ENCODE peak calls at places on chromosomes 12 and 14, in six cellular contexts. U is DND-41, Q is tibial artery, Z is esophagus squamous epithelium, D is IMR-90, X is K562. W is an unnamed sample.

GRCh38 chr12:90029317-90029716 is 320.7 kb upstream of the ATP2B1 start:
- DNase-seq in X (no peak), D (no peak), U (no peak), Q (no peak), Z (no peak), W (no peak)

GRCh38 chr12:75981247-75981646 is 50.3 kb downstream of the PHLDA1 start:
- DNase-seq in Q (no peak), X (no peak), D (no peak), Z (no peak), U (no peak), W (no peak)

GRCh38 chr12:57829025-57829777 is 10.7 kb upstream of the AVIL start:
- DNase-seq in X (no peak), Q (no peak), Z (no peak), U (no peak), D (no peak), W (no peak)

GRCh38 chr12:54455760-54456469 is 17.5 kb downstream of the GTSF1 start:
- DNase-seq in D (no peak), Q (no peak), U (no peak), X (no peak), Z (no peak), W (no peak)

GRCh38 chr12:116044181-116044580 is 233.3 kb downstream of the MED13L start:
- DNase-seq in Z (no peak), X (no peak), D (no peak), Q (no peak), U (no peak), W (no peak)

GRCh38 chr12:113422030-113422900 is at the start of gene SDSL:
- DNase-seq in X (peak; percentile 84), U (peak; percentile 65), D (peak; percentile 80), Q (peak; percentile 66), Z (no peak), W (peak; percentile 27)

GRCh38 chr12:61781021-61781581 is 479.1 kb upstream of the USP15 start:
- DNase-seq in Z (no peak), Q (no peak), X (no peak), U (no peak), D (no peak), W (no peak)

GRCh38 chr12:52056801-52057613 is 5.8 kb downstream of the NR4A1 start:
- DNase-seq in Q (no peak), Z (no peak), D (peak; percentile 54), X (no peak), U (no peak), W (no peak)

GRCh38 chr12:68327896-68328295 is 4.3 kb downstream of the MDM1 start:
- DNase-seq in D (no peak), Q (no peak), Z (no peak), U (no peak), X (no peak), W (no peak)

GRCh38 chr12:111304642-111305071 is 64.2 kb downstream of the PHETA1 start:
- DNase-seq in X (peak; percentile 77), Z (no peak), D (no peak), Q (no peak), U (peak; percentile 29), W (no peak)

GRCh38 chr12:12506541-12506940 is 56.1 kb downstream of the DUSP16 start:
- DNase-seq in D (peak; percentile 63), Z (no peak), U (no peak), Q (no peak), X (no peak), W (peak; percentile 49)

GRCh38 chr12:64633940-64634337 is 23.6 kb downstream of the RASSF3 start:
- DNase-seq in Q (peak; percentile 59), D (peak; percentile 83), Z (no peak), U (no peak), X (no peak), W (no peak)

GRCh38 chr12:28939427-28939826 is 209.7 kb upstream of the FAR2 start:
- DNase-seq in D (peak; percentile 19), Q (no peak), U (no peak), Z (no peak), X (no peak), W (no peak)

GRCh38 chr12:25276199-25276937 is 25.6 kb upstream of the KRAS start:
- DNase-seq in X (peak; percentile 64), D (peak; percentile 98), Q (no peak), Z (no peak), U (peak; percentile 28), W (peak; percentile 22)

GRCh38 chr14:100018482-100018881 is 46.7 kb upstream of the EVL start:
- DNase-seq in X (peak; percentile 31), D (peak; percentile 62), Z (no peak), Q (no peak), U (no peak), W (no peak)

GRCh38 chr14:38143651-38144505 is 63.8 kb upstream of the SSTR1 start:
- DNase-seq in D (peak; percentile 92), Q (no peak), Z (no peak), U (no peak), X (no peak), W (peak; percentile 68)

GRCh38 chr12:66190519-66191406 is 1.7 kb downstream of the IRAK3 start:
- DNase-seq in Z (no peak), X (no peak), Q (no peak), U (no peak), D (peak; percentile 52), W (no peak)

GRCh38 chr12:57864811-57865751 is 18.6 kb upstream of the CTDSP2 start:
- DNase-seq in Z (no peak), U (peak; percentile 20), X (peak; percentile 77), Q (peak; percentile 79), D (peak; percentile 77), W (peak; percentile 38)

GRCh38 chr14:103552011-103552797 is 10.3 kb downstream of the BAG5 start:
- DNase-seq in Z (no peak), U (no peak), D (peak; percentile 49), Q (peak; percentile 78), X (no peak), W (no peak)

GRCh38 chr12:117671734-117672133 is 297.1 kb downstream of the KSR2 start:
- DNase-seq in Z (no peak), Q (no peak), D (no peak), U (peak; percentile 34), X (peak; percentile 76), W (no peak)

GRCh38 chr12:13425766-13426165 is 229.2 kb downstream of the EMP1 start:
- DNase-seq in Q (no peak), D (peak; percentile 64), Z (no peak), U (no peak), X (no peak), W (peak; percentile 52)

GRCh38 chr12:49705479-49706267 is 1.5 kb downstream of the FMNL3 start:
- DNase-seq in Z (no peak), X (no peak), D (peak; percentile 84), U (no peak), Q (peak; percentile 39), W (no peak)

GRCh38 chr12:111389635-111390034 is 16.1 kb upstream of the SH2B3 start:
- DNase-seq in D (no peak), Z (no peak), U (no peak), X (no peak), Q (no peak), W (no peak)

GRCh38 chr12:43758247-43758727 is 303 bp downstream of the PUS7L start:
- DNase-seq in D (peak; percentile 38), X (peak; percentile 47), Q (peak; percentile 26), U (no peak), Z (no peak), W (no peak)

GRCh38 chr14:31263485-31264133 is 56.0 kb upstream of the HECTD1 start:
- DNase-seq in U (no peak), Z (no peak), D (peak; percentile 100), Q (peak; percentile 73), X (no peak), W (peak; percentile 100)

GRCh38 chr14:77181124-77181602 is 435 bp upstream of the TMEM63C start:
- DNase-seq in Z (no peak), X (no peak), U (no peak), D (no peak), Q (no peak), W (no peak)

GRCh38 chr12:132803125-132803524 is 25.5 kb downstream of the GOLGA3 start:
- DNase-seq in Q (no peak), X (no peak), D (no peak), U (no peak), Z (no peak), W (no peak)

GRCh38 chr12:132795847-132796246 is 32.8 kb downstream of the GOLGA3 start:
- DNase-seq in U (no peak), D (no peak), Z (no peak), Q (no peak), X (no peak), W (no peak)

GRCh38 chr12:132797820-132798570 is 30.7 kb downstream of the GOLGA3 start:
- DNase-seq in D (no peak), U (no peak), X (no peak), Q (no peak), Z (no peak), W (no peak)

GRCh38 chr12:132801741-132802140 is 26.9 kb downstream of the GOLGA3 start:
- DNase-seq in Z (no peak), Q (no peak), X (no peak), U (no peak), D (no peak), W (no peak)

GRCh38 chr12:132798836-132799235 is 29.8 kb downstream of the GOLGA3 start:
- DNase-seq in Q (no peak), X (no peak), Z (no peak), D (no peak), U (no peak), W (no peak)
- H3K36me3 ChIP-seq in Q (peaks cover 97% of the 10 kb centered on the region), X (peaks cover 84% of the 10 kb centered on the region), Z (peaks cover 75% of the 10 kb centered on the region), D (peaks cover 79% of the 10 kb centered on the region), U (peaks cover 85% of the 10 kb centered on the region), W (peaks cover 66% of the 10 kb centered on the region)

DNA sequence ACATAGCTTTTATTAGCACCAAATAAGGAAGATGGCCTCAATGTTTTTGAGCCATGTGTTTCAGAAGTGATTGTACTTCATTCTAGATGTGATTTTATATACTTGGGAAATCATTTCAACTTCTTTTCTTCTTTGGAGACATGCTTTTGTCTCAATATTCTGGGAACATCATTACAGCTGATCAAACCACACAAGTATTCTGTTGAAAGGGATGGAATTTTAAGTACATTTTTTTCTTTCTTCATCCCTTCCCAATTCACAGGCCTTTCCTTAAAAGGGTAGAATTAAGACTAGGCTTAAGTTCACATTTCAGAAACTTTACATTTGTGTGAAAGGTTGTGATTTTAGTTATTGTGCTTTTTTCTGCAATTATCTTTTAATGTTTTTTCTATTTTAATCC is 66.5 kb downstream of the PAPOLA start:
- DNase-seq in Z (no peak), U (no peak), X (no peak), Q (no peak), D (no peak), W (no peak)
- H3K36me3 ChIP-seq in Z (no peaks in the 10 kb centered on the region), U (peaks cover 36% of the 10 kb centered on the region), X (peaks cover 42% of the 10 kb centered on the region), Q (peaks cover 12% of the 10 kb centered on the region), D (peaks cover 6% of the 10 kb centered on the region), W (no peaks in the 10 kb centered on the region)

DNA sequence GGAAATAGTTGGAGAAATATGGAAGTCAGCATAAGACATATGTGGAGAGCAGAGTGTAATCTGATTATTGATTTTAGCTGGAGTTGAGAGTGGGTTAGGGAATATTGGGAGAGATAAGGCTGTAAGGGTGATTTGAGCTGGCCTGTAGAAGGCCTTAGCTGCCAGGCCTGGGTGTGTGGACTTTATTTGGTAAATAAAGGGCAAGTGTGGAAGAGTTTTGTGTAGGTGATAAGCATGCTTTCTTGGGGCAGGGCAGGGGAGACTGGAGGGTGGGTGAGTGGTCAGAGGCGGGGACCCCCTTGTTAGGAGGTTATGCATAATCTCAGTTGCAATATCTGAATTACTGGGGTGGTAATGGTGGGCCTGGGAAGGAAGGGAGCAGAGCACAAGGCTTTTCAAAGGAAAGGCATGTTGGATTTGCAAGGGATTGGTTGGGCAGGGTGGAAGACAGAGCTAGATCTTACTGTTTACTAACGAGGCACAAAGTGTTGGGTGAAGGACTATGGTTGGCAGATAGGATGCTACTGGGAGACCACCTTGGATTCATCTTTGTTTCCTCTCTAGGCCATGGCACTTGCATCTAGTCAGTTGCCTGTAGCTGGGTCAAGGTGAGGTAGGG is 5.5 kb downstream of the KHNYN start:
- DNase-seq in D (no peak), X (no peak), U (no peak), Z (no peak), Q (no peak), W (no peak)
- H3K36me3 ChIP-seq in D (peaks cover 57% of the 10 kb centered on the region), X (peaks cover 59% of the 10 kb centered on the region), U (peaks cover 89% of the 10 kb centered on the region), Z (peaks cover 35% of the 10 kb centered on the region), Q (peaks cover 66% of the 10 kb centered on the region), W (peaks cover 38% of the 10 kb centered on the region)

GRCh38 chr12:95283371-95283770 is 65.8 kb downstream of the VEZT start:
- DNase-seq in Q (no peak), D (no peak), X (no peak), U (no peak), Z (no peak), W (no peak)
- H3K36me3 ChIP-seq in Q (peaks cover 31% of the 10 kb centered on the region), D (peaks cover 28% of the 10 kb centered on the region), X (peaks cover 34% of the 10 kb centered on the region), U (peaks cover 76% of the 10 kb centered on the region), Z (peaks cover 10% of the 10 kb centered on the region), W (peaks cover 8% of the 10 kb centered on the region)

W was measured in BJ.